ENCODE peak calls at places on chromosomes 16 and 17, in eight cellular contexts. One of them, this sample, is unnamed.

GRCh38 chr17:48215583-48216139 is 108.1 kb downstream of the SNX11 start:
- DNase-seq in brain microvascular endothelial cell: peak
- DNase-seq in tibial artery: no peak
- DNase-seq in heart right ventricle: no peak
- DNase-seq in thoracic aorta: no peak
- DNase-seq in mammary epithelial cell: peak
- DNase-seq in heart left ventricle: no peak
- DNase-seq in aorta: no peak
- DNase-seq in this sample: no peak

GRCh38 chr17:50113624-50114320 is 16.2 kb downstream of the SAMD14 start:
- DNase-seq in brain microvascular endothelial cell: no peak
- DNase-seq in tibial artery: no peak
- DNase-seq in heart right ventricle: no peak
- DNase-seq in thoracic aorta: no peak
- DNase-seq in mammary epithelial cell: no peak
- DNase-seq in heart left ventricle: no peak
- DNase-seq in aorta: no peak
- DNase-seq in this sample: no peak

GRCh38 chr17:79923974-79924638 is 84.9 kb upstream of the CBX4 start:
- DNase-seq in brain microvascular endothelial cell: no peak
- DNase-seq in tibial artery: no peak
- DNase-seq in heart right ventricle: no peak
- DNase-seq in thoracic aorta: no peak
- DNase-seq in mammary epithelial cell: no peak
- DNase-seq in heart left ventricle: no peak
- DNase-seq in aorta: no peak
- DNase-seq in this sample: no peak

GRCh38 chr16:35200662-35201061 is 1741.2 kb downstream of the TP53TG3F start:
- DNase-seq in brain microvascular endothelial cell: no peak
- DNase-seq in tibial artery: no peak
- DNase-seq in heart right ventricle: no peak
- DNase-seq in thoracic aorta: no peak
- DNase-seq in mammary epithelial cell: no peak
- DNase-seq in heart left ventricle: no peak
- DNase-seq in aorta: no peak
- DNase-seq in this sample: no peak

GRCh38 chr17:39617446-39618251 is 9.1 kb upstream of the PPP1R1B start:
- DNase-seq in brain microvascular endothelial cell: no peak
- DNase-seq in tibial artery: peak
- DNase-seq in heart right ventricle: peak
- DNase-seq in thoracic aorta: no peak
- DNase-seq in mammary epithelial cell: peak
- DNase-seq in heart left ventricle: peak
- DNase-seq in aorta: peak
- DNase-seq in this sample: peak

GRCh38 chr16:11880047-11880446 is 28.7 kb upstream of the RSL1D1 start:
- DNase-seq in brain microvascular endothelial cell: no peak
- DNase-seq in tibial artery: no peak
- DNase-seq in heart right ventricle: no peak
- DNase-seq in thoracic aorta: no peak
- DNase-seq in mammary epithelial cell: no peak
- DNase-seq in heart left ventricle: no peak
- DNase-seq in aorta: no peak
- DNase-seq in this sample: no peak

GRCh38 chr17:19978206-19978802 is 676 bp upstream of the AKAP10 start:
- DNase-seq in brain microvascular endothelial cell: no peak
- DNase-seq in tibial artery: peak
- DNase-seq in heart right ventricle: no peak
- DNase-seq in thoracic aorta: no peak
- DNase-seq in mammary epithelial cell: no peak
- DNase-seq in heart left ventricle: no peak
- DNase-seq in aorta: no peak
- DNase-seq in this sample: no peak

GRCh38 chr16:14505846-14506245 is 124.2 kb downstream of the PARN start:
- DNase-seq in brain microvascular endothelial cell: peak
- DNase-seq in tibial artery: no peak
- DNase-seq in heart right ventricle: no peak
- DNase-seq in thoracic aorta: no peak
- DNase-seq in mammary epithelial cell: peak
- DNase-seq in heart left ventricle: no peak
- DNase-seq in aorta: no peak
- DNase-seq in this sample: no peak

GRCh38 chr17:19554393-19554792 is 20.7 kb downstream of the SLC47A1 start:
- DNase-seq in brain microvascular endothelial cell: peak
- DNase-seq in tibial artery: no peak
- DNase-seq in heart right ventricle: no peak
- DNase-seq in thoracic aorta: no peak
- DNase-seq in mammary epithelial cell: no peak
- DNase-seq in heart left ventricle: no peak
- DNase-seq in aorta: no peak
- DNase-seq in this sample: no peak

GRCh38 chr17:683499-684254 is 31.0 kb downstream of the VPS53 start:
- DNase-seq in brain microvascular endothelial cell: peak
- DNase-seq in tibial artery: no peak
- DNase-seq in heart right ventricle: no peak
- DNase-seq in thoracic aorta: no peak
- DNase-seq in mammary epithelial cell: no peak
- DNase-seq in heart left ventricle: no peak
- DNase-seq in aorta: no peak
- DNase-seq in this sample: no peak

GRCh38 chr16:89363621-89364393 is 126.6 kb downstream of the ANKRD11 start:
- DNase-seq in brain microvascular endothelial cell: peak
- DNase-seq in tibial artery: no peak
- DNase-seq in heart right ventricle: no peak
- DNase-seq in thoracic aorta: no peak
- DNase-seq in mammary epithelial cell: peak
- DNase-seq in heart left ventricle: no peak
- DNase-seq in aorta: peak
- DNase-seq in this sample: peak
- H3K4me3 ChIP-seq in brain microvascular endothelial cell: no peak
- H3K4me3 ChIP-seq in tibial artery: no peak
- H3K4me3 ChIP-seq in heart right ventricle: no peak
- H3K4me3 ChIP-seq in thoracic aorta: no peak
- H3K4me3 ChIP-seq in mammary epithelial cell: no peak
- H3K4me3 ChIP-seq in heart left ventricle: no peak
- H3K4me3 ChIP-seq in aorta: no peak
- H3K4me3 ChIP-seq in this sample: no peak

GRCh38 chr17:78316867-78317816 is 42.7 kb downstream of the SOCS3 start:
- DNase-seq in brain microvascular endothelial cell: no peak
- DNase-seq in tibial artery: no peak
- DNase-seq in heart right ventricle: no peak
- DNase-seq in thoracic aorta: no peak
- DNase-seq in mammary epithelial cell: no peak
- DNase-seq in heart left ventricle: no peak
- DNase-seq in aorta: no peak
- DNase-seq in this sample: no peak

GRCh38 chr17:78317817-78318400 is 42.0 kb downstream of the SOCS3 start:
- DNase-seq in brain microvascular endothelial cell: no peak
- DNase-seq in tibial artery: no peak
- DNase-seq in heart right ventricle: no peak
- DNase-seq in thoracic aorta: no peak
- DNase-seq in mammary epithelial cell: no peak
- DNase-seq in heart left ventricle: no peak
- DNase-seq in aorta: no peak
- DNase-seq in this sample: no peak

GRCh38 chr17:78315355-78316114 is 44.3 kb downstream of the SOCS3 start:
- DNase-seq in brain microvascular endothelial cell: peak
- DNase-seq in tibial artery: peak
- DNase-seq in heart right ventricle: peak
- DNase-seq in thoracic aorta: peak
- DNase-seq in mammary epithelial cell: peak
- DNase-seq in heart left ventricle: peak
- DNase-seq in aorta: peak
- DNase-seq in this sample: peak

GRCh38 chr17:78314683-78315354 is 45.1 kb downstream of the SOCS3 start:
- DNase-seq in brain microvascular endothelial cell: no peak
- DNase-seq in tibial artery: no peak
- DNase-seq in heart right ventricle: no peak
- DNase-seq in thoracic aorta: no peak
- DNase-seq in mammary epithelial cell: no peak
- DNase-seq in heart left ventricle: no peak
- DNase-seq in aorta: no peak
- DNase-seq in this sample: no peak

DNA sequence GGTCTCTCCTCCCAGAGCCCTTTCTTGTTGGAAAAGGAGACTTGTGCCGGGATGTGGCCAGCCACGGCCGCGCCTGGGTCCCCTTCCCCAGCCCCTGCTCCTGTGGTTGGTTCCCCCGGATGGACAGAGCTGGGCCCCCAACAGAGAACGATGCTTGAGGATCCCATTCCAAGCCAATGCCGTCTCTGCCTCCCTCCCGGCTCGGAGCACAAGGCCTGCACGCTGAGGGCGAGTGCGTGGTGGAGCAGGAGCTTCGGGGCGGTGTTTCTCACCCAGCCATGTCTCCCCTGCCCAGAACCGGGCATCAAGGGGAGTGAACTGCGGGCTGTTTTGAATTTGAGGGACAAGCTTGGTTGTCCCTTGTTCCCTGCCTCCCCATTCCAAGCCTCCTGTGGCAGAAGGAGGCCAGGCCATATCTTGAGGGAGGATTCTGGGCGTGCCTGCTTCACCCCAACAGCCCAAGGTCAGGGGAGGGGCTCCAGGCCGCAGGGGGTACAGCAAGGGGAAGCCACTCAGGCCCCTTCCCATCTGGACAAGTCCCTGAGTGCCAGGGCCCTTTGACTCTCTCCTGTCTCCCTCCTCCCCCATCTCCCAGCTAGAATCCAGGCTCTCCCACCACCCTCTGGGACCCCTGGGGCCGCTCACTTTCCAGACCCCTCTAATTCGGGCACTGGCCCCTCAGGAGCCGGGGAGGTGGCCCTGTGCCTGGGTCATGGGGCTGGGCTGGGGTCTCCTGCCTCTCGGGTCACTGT is 43.6 kb downstream of the SOCS3 start:
- DNase-seq in brain microvascular endothelial cell: no peak
- DNase-seq in tibial artery: no peak
- DNase-seq in heart right ventricle: no peak
- DNase-seq in thoracic aorta: no peak
- DNase-seq in mammary epithelial cell: no peak
- DNase-seq in heart left ventricle: no peak
- DNase-seq in aorta: no peak
- DNase-seq in this sample: no peak
- H3K27ac ChIP-seq in brain microvascular endothelial cell: peak
- H3K27ac ChIP-seq in tibial artery: peak
- H3K27ac ChIP-seq in heart right ventricle: peak
- H3K27ac ChIP-seq in thoracic aorta: peak
- H3K27ac ChIP-seq in mammary epithelial cell: peak
- H3K27ac ChIP-seq in heart left ventricle: peak
- H3K27ac ChIP-seq in aorta: peak
- H3K27ac ChIP-seq in this sample: peak

GRCh38 chr17:68763551-68763950 is 162.4 kb upstream of the FAM20A start:
- DNase-seq in brain microvascular endothelial cell: peak
- DNase-seq in tibial artery: no peak
- DNase-seq in heart right ventricle: no peak
- DNase-seq in thoracic aorta: no peak
- DNase-seq in mammary epithelial cell: peak
- DNase-seq in heart left ventricle: no peak
- DNase-seq in aorta: no peak
- DNase-seq in this sample: no peak

GRCh38 chr17:68762911-68763310 is 161.7 kb upstream of the FAM20A start:
- DNase-seq in brain microvascular endothelial cell: no peak
- DNase-seq in tibial artery: no peak
- DNase-seq in heart right ventricle: no peak
- DNase-seq in thoracic aorta: no peak
- DNase-seq in mammary epithelial cell: no peak
- DNase-seq in heart left ventricle: no peak
- DNase-seq in aorta: no peak
- DNase-seq in this sample: no peak

GRCh38 chr17:68760141-68760475 is 158.9 kb upstream of the FAM20A start:
- DNase-seq in brain microvascular endothelial cell: no peak
- DNase-seq in tibial artery: no peak
- DNase-seq in heart right ventricle: no peak
- DNase-seq in thoracic aorta: no peak
- DNase-seq in mammary epithelial cell: no peak
- DNase-seq in heart left ventricle: no peak
- DNase-seq in aorta: no peak
- DNase-seq in this sample: no peak

GRCh38 chr17:68759343-68760140 is 158.4 kb upstream of the FAM20A start:
- DNase-seq in brain microvascular endothelial cell: peak
- DNase-seq in tibial artery: peak
- DNase-seq in heart right ventricle: peak
- DNase-seq in thoracic aorta: peak
- DNase-seq in mammary epithelial cell: peak
- DNase-seq in heart left ventricle: peak
- DNase-seq in aorta: peak
- DNase-seq in this sample: peak

GRCh38 chr17:68759002-68759342 is 157.8 kb upstream of the FAM20A start:
- DNase-seq in brain microvascular endothelial cell: no peak
- DNase-seq in tibial artery: no peak
- DNase-seq in heart right ventricle: no peak
- DNase-seq in thoracic aorta: no peak
- DNase-seq in mammary epithelial cell: no peak
- DNase-seq in heart left ventricle: no peak
- DNase-seq in aorta: no peak
- DNase-seq in this sample: no peak
- H3K4me3 ChIP-seq in brain microvascular endothelial cell: no peak
- H3K4me3 ChIP-seq in tibial artery: no peak
- H3K4me3 ChIP-seq in heart right ventricle: no peak
- H3K4me3 ChIP-seq in thoracic aorta: no peak
- H3K4me3 ChIP-seq in mammary epithelial cell: no peak
- H3K4me3 ChIP-seq in heart left ventricle: no peak
- H3K4me3 ChIP-seq in aorta: no peak
- H3K4me3 ChIP-seq in this sample: no peak

GRCh38 chr16:17278988-17279387 is 191.8 kb downstream of the XYLT1 start:
- DNase-seq in brain microvascular endothelial cell: no peak
- DNase-seq in tibial artery: no peak
- DNase-seq in heart right ventricle: no peak
- DNase-seq in thoracic aorta: no peak
- DNase-seq in mammary epithelial cell: no peak
- DNase-seq in heart left ventricle: no peak
- DNase-seq in aorta: no peak
- DNase-seq in this sample: no peak
- H3K27ac ChIP-seq in brain microvascular endothelial cell: no peak
- H3K27ac ChIP-seq in tibial artery: no peak
- H3K27ac ChIP-seq in heart right ventricle: no peak
- H3K27ac ChIP-seq in thoracic aorta: no peak
- H3K27ac ChIP-seq in mammary epithelial cell: no peak
- H3K27ac ChIP-seq in heart left ventricle: no peak
- H3K27ac ChIP-seq in aorta: no peak
- H3K27ac ChIP-seq in this sample: no peak

DNA sequence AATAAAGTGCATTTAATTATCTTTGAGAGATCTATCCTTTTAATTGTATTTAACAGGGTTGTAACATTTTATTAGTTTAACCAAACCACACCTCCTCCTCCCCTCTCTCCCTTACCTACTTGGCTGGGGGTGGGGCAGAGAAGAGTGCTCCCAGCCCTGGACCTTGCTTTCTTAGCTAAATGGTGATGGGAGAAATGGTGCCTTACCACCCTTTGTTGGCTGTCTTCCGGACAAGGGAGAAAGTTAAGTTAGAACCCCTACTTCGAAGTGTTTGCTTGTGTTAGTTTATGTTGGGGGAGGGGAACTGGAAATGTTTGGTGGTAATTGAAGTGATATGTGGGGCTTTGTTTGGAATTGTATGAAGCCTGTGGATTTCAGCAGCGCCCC is 3.9 kb downstream of the FZD2 start:
- DNase-seq in brain microvascular endothelial cell: no peak
- DNase-seq in tibial artery: no peak
- DNase-seq in heart right ventricle: no peak
- DNase-seq in thoracic aorta: no peak
- DNase-seq in mammary epithelial cell: no peak
- DNase-seq in heart left ventricle: no peak
- DNase-seq in aorta: no peak
- DNase-seq in this sample: no peak
- H3K4me3 ChIP-seq in brain microvascular endothelial cell: peak
- H3K4me3 ChIP-seq in tibial artery: no peak
- H3K4me3 ChIP-seq in heart right ventricle: no peak
- H3K4me3 ChIP-seq in thoracic aorta: no peak
- H3K4me3 ChIP-seq in mammary epithelial cell: no peak
- H3K4me3 ChIP-seq in heart left ventricle: no peak
- H3K4me3 ChIP-seq in aorta: no peak
- H3K4me3 ChIP-seq in this sample: no peak

This sample was measured in breast epithelium.